ENCODE peak calls at places on chromosomes 7 and 10, in ten cellular contexts. One of them, this sample, is unnamed.

GRCh38 chr10:58565256-58565655 is 52.6 kb downstream of the BICC1 start:
- DNase-seq in sigmoid colon: no peak
- DNase-seq in right lobe of liver: no peak
- DNase-seq in IMR-90: no peak
- DNase-seq in H1: no peak
- DNase-seq in A549: no peak
- DNase-seq in transverse colon: no peak
- DNase-seq in breast epithelium: no peak
- DNase-seq in heart left ventricle: no peak
- DNase-seq in esophagus squamous epithelium: no peak
- DNase-seq in this sample: no peak

GRCh38 chr10:103835121-103836045 is 20.0 kb downstream of the SH3PXD2A start:
- DNase-seq in esophagus squamous epithelium: no peak
- DNase-seq in breast epithelium: no peak
- DNase-seq in right lobe of liver: peak; percentile 83
- DNase-seq in heart left ventricle: peak; percentile 82
- DNase-seq in IMR-90: peak; percentile 87
- DNase-seq in H1: no peak
- DNase-seq in A549: peak; percentile 15
- DNase-seq in transverse colon: peak; percentile 57
- DNase-seq in sigmoid colon: peak; percentile 93
- DNase-seq in this sample: no peak

GRCh38 chr7:105512415-105512814 is 9.7 kb downstream of the PUS7 start:
- DNase-seq in esophagus squamous epithelium: no peak
- DNase-seq in heart left ventricle: no peak
- DNase-seq in A549: no peak
- DNase-seq in breast epithelium: no peak
- DNase-seq in sigmoid colon: no peak
- DNase-seq in IMR-90: no peak
- DNase-seq in right lobe of liver: no peak
- DNase-seq in transverse colon: no peak
- DNase-seq in H1: no peak
- DNase-seq in this sample: peak; percentile 72

GRCh38 chr7:137590686-137591255 is 247.2 kb upstream of the PTN start:
- DNase-seq in sigmoid colon: no peak
- DNase-seq in breast epithelium: no peak
- DNase-seq in transverse colon: no peak
- DNase-seq in right lobe of liver: no peak
- DNase-seq in esophagus squamous epithelium: no peak
- DNase-seq in A549: no peak
- DNase-seq in H1: no peak
- DNase-seq in IMR-90: no peak
- DNase-seq in heart left ventricle: no peak
- DNase-seq in this sample: no peak

GRCh38 chr7:105649727-105650381 is 68.6 kb upstream of the EFCAB10 start:
- DNase-seq in H1: no peak
- DNase-seq in heart left ventricle: no peak
- DNase-seq in breast epithelium: no peak
- DNase-seq in transverse colon: no peak
- DNase-seq in A549: peak; percentile 26
- DNase-seq in right lobe of liver: no peak
- DNase-seq in sigmoid colon: peak; percentile 14
- DNase-seq in esophagus squamous epithelium: no peak
- DNase-seq in IMR-90: peak; percentile 75
- DNase-seq in this sample: no peak

GRCh38 chr7:50791921-50792341 is 9.2 kb upstream of the GRB10 start:
- DNase-seq in breast epithelium: no peak
- DNase-seq in transverse colon: no peak
- DNase-seq in A549: peak; percentile 43
- DNase-seq in IMR-90: peak; percentile 38
- DNase-seq in right lobe of liver: no peak
- DNase-seq in esophagus squamous epithelium: no peak
- DNase-seq in H1: no peak
- DNase-seq in heart left ventricle: no peak
- DNase-seq in sigmoid colon: no peak
- DNase-seq in this sample: no peak

GRCh38 chr7:155377837-155378579 is 79.9 kb upstream of the EN2 start:
- DNase-seq in breast epithelium: no peak
- DNase-seq in right lobe of liver: peak; percentile 53
- DNase-seq in H1: no peak
- DNase-seq in sigmoid colon: no peak
- DNase-seq in transverse colon: peak; percentile 22
- DNase-seq in IMR-90: peak; percentile 10
- DNase-seq in A549: no peak
- DNase-seq in esophagus squamous epithelium: no peak
- DNase-seq in heart left ventricle: no peak
- DNase-seq in this sample: no peak

GRCh38 chr10:73889014-73889413 is 14.7 kb upstream of the CAMK2G start:
- DNase-seq in IMR-90: peak; percentile 78
- DNase-seq in sigmoid colon: peak; percentile 77
- DNase-seq in H1: no peak
- DNase-seq in A549: peak; percentile 55
- DNase-seq in esophagus squamous epithelium: no peak
- DNase-seq in breast epithelium: no peak
- DNase-seq in heart left ventricle: peak; percentile 55
- DNase-seq in transverse colon: peak; percentile 50
- DNase-seq in right lobe of liver: no peak
- DNase-seq in this sample: peak; percentile 92

GRCh38 chr7:2158331-2159175 is 74.2 kb downstream of the MAD1L1 start:
- DNase-seq in esophagus squamous epithelium: no peak
- DNase-seq in sigmoid colon: peak; percentile 49
- DNase-seq in A549: no peak
- DNase-seq in heart left ventricle: no peak
- DNase-seq in IMR-90: no peak
- DNase-seq in breast epithelium: no peak
- DNase-seq in transverse colon: peak; percentile 4
- DNase-seq in right lobe of liver: no peak
- DNase-seq in H1: no peak
- DNase-seq in this sample: no peak

GRCh38 chr7:158782638-158783490 is 46.4 kb downstream of the ESYT2 start:
- DNase-seq in IMR-90: peak; percentile 12
- DNase-seq in breast epithelium: no peak
- DNase-seq in H1: no peak
- DNase-seq in right lobe of liver: no peak
- DNase-seq in sigmoid colon: peak; percentile 92
- DNase-seq in transverse colon: peak; percentile 41
- DNase-seq in esophagus squamous epithelium: no peak
- DNase-seq in A549: peak; percentile 75
- DNase-seq in heart left ventricle: peak; percentile 83
- DNase-seq in this sample: peak; percentile 59

GRCh38 chr7:140342732-140343514 is 55.4 kb downstream of the SLC37A3 start:
- DNase-seq in transverse colon: peak; percentile 57
- DNase-seq in heart left ventricle: peak; percentile 20
- DNase-seq in IMR-90: peak; percentile 63
- DNase-seq in breast epithelium: no peak
- DNase-seq in H1: no peak
- DNase-seq in sigmoid colon: peak; percentile 69
- DNase-seq in A549: peak; percentile 42
- DNase-seq in esophagus squamous epithelium: no peak
- DNase-seq in right lobe of liver: peak; percentile 51
- DNase-seq in this sample: no peak

GRCh38 chr7:26398436-26399308 is 107.0 kb downstream of the SNX10 start:
- DNase-seq in breast epithelium: peak; percentile 68
- DNase-seq in heart left ventricle: peak; percentile 65
- DNase-seq in right lobe of liver: peak; percentile 58
- DNase-seq in transverse colon: peak; percentile 68
- DNase-seq in sigmoid colon: peak; percentile 76
- DNase-seq in H1: no peak
- DNase-seq in A549: peak; percentile 37
- DNase-seq in esophagus squamous epithelium: peak; percentile 56
- DNase-seq in IMR-90: peak; percentile 18
- DNase-seq in this sample: peak; percentile 52

GRCh38 chr10:20455774-20456173 is 441.3 kb downstream of the NEBL start:
- DNase-seq in sigmoid colon: no peak
- DNase-seq in A549: no peak
- DNase-seq in esophagus squamous epithelium: no peak
- DNase-seq in breast epithelium: no peak
- DNase-seq in IMR-90: no peak
- DNase-seq in right lobe of liver: no peak
- DNase-seq in heart left ventricle: no peak
- DNase-seq in transverse colon: no peak
- DNase-seq in H1: no peak
- DNase-seq in this sample: no peak

GRCh38 chr10:15642095-15642494 is 77.6 kb downstream of the ITGA8 start:
- DNase-seq in heart left ventricle: no peak
- DNase-seq in breast epithelium: no peak
- DNase-seq in A549: no peak
- DNase-seq in H1: no peak
- DNase-seq in right lobe of liver: no peak
- DNase-seq in transverse colon: no peak
- DNase-seq in sigmoid colon: no peak
- DNase-seq in IMR-90: peak; percentile 11
- DNase-seq in esophagus squamous epithelium: no peak
- DNase-seq in this sample: no peak

GRCh38 chr10:114316744-114317143 is 77.7 kb downstream of the VWA2 start:
- DNase-seq in esophagus squamous epithelium: no peak
- DNase-seq in breast epithelium: no peak
- DNase-seq in right lobe of liver: no peak
- DNase-seq in sigmoid colon: peak; percentile 18
- DNase-seq in transverse colon: no peak
- DNase-seq in H1: no peak
- DNase-seq in A549: no peak
- DNase-seq in IMR-90: no peak
- DNase-seq in heart left ventricle: no peak
- DNase-seq in this sample: no peak

GRCh38 chr10:114319406-114320248 is 80.6 kb downstream of the VWA2 start:
- DNase-seq in esophagus squamous epithelium: no peak
- DNase-seq in transverse colon: no peak
- DNase-seq in A549: no peak
- DNase-seq in sigmoid colon: peak; percentile 35
- DNase-seq in H1: no peak
- DNase-seq in breast epithelium: no peak
- DNase-seq in right lobe of liver: no peak
- DNase-seq in heart left ventricle: no peak
- DNase-seq in IMR-90: no peak
- DNase-seq in this sample: no peak

GRCh38 chr10:114323023-114323422 is 81.3 kb downstream of the AFAP1L2 start:
- DNase-seq in A549: peak; percentile 18
- DNase-seq in H1: no peak
- DNase-seq in right lobe of liver: no peak
- DNase-seq in breast epithelium: no peak
- DNase-seq in transverse colon: no peak
- DNase-seq in sigmoid colon: no peak
- DNase-seq in IMR-90: no peak
- DNase-seq in esophagus squamous epithelium: no peak
- DNase-seq in heart left ventricle: no peak
- DNase-seq in this sample: no peak

GRCh38 chr10:114322344-114322743 is 82.0 kb downstream of the AFAP1L2 start:
- DNase-seq in transverse colon: no peak
- DNase-seq in right lobe of liver: no peak
- DNase-seq in sigmoid colon: no peak
- DNase-seq in heart left ventricle: no peak
- DNase-seq in A549: no peak
- DNase-seq in IMR-90: peak; percentile 10
- DNase-seq in esophagus squamous epithelium: no peak
- DNase-seq in H1: no peak
- DNase-seq in breast epithelium: no peak
- DNase-seq in this sample: no peak

GRCh38 chr10:114320249-114321116 is 81.4 kb downstream of the VWA2 start:
- DNase-seq in sigmoid colon: no peak
- DNase-seq in heart left ventricle: no peak
- DNase-seq in IMR-90: no peak
- DNase-seq in A549: peak; percentile 85
- DNase-seq in esophagus squamous epithelium: no peak
- DNase-seq in H1: no peak
- DNase-seq in right lobe of liver: no peak
- DNase-seq in transverse colon: no peak
- DNase-seq in breast epithelium: no peak
- DNase-seq in this sample: no peak
- TF ChIP-seq POLR2A in sigmoid colon: no peak
- TF ChIP-seq POLR2A in heart left ventricle: no peak
- TF ChIP-seq POLR2A in IMR-90: no peak
- TF ChIP-seq POLR2A in A549: no peak
- TF ChIP-seq POLR2A in esophagus squamous epithelium: no peak
- TF ChIP-seq POLR2A in H1: no peak
- TF ChIP-seq POLR2A in right lobe of liver: no peak
- TF ChIP-seq POLR2A in transverse colon: no peak
- TF ChIP-seq POLR2A in breast epithelium: no peak
- TF ChIP-seq POLR2A in this sample: no peak

GRCh38 chr7:146131701-146132100 is 15.1 kb downstream of the CNTNAP2 start:
- DNase-seq in right lobe of liver: no peak
- DNase-seq in esophagus squamous epithelium: no peak
- DNase-seq in H1: no peak
- DNase-seq in sigmoid colon: no peak
- DNase-seq in IMR-90: no peak
- DNase-seq in A549: no peak
- DNase-seq in heart left ventricle: no peak
- DNase-seq in transverse colon: no peak
- DNase-seq in breast epithelium: no peak
- DNase-seq in this sample: no peak
- TF ChIP-seq CTCF in right lobe of liver: no peak
- TF ChIP-seq CTCF in esophagus squamous epithelium: no peak
- TF ChIP-seq CTCF in H1: no peak
- TF ChIP-seq CTCF in sigmoid colon: no peak
- TF ChIP-seq CTCF in IMR-90: no peak
- TF ChIP-seq CTCF in A549: no peak
- TF ChIP-seq CTCF in heart left ventricle: no peak
- TF ChIP-seq CTCF in transverse colon: no peak
- TF ChIP-seq CTCF in breast epithelium: no peak
- TF ChIP-seq CTCF in this sample: no peak

GRCh38 chr7:542935-543789 is 23.5 kb upstream of the PDGFA start:
- DNase-seq in A549: peak; percentile 81
- DNase-seq in esophagus squamous epithelium: no peak
- DNase-seq in sigmoid colon: no peak
- DNase-seq in right lobe of liver: no peak
- DNase-seq in IMR-90: peak; percentile 91
- DNase-seq in transverse colon: no peak
- DNase-seq in heart left ventricle: no peak
- DNase-seq in breast epithelium: no peak
- DNase-seq in H1: no peak
- DNase-seq in this sample: no peak
- TF ChIP-seq POLR2A in A549: no peak
- TF ChIP-seq POLR2A in esophagus squamous epithelium: no peak
- TF ChIP-seq POLR2A in sigmoid colon: no peak
- TF ChIP-seq POLR2A in right lobe of liver: no peak
- TF ChIP-seq POLR2A in IMR-90: no peak
- TF ChIP-seq POLR2A in transverse colon: no peak
- TF ChIP-seq POLR2A in heart left ventricle: no peak
- TF ChIP-seq POLR2A in breast epithelium: no peak
- TF ChIP-seq POLR2A in H1: no peak
- TF ChIP-seq POLR2A in this sample: no peak

DNA sequence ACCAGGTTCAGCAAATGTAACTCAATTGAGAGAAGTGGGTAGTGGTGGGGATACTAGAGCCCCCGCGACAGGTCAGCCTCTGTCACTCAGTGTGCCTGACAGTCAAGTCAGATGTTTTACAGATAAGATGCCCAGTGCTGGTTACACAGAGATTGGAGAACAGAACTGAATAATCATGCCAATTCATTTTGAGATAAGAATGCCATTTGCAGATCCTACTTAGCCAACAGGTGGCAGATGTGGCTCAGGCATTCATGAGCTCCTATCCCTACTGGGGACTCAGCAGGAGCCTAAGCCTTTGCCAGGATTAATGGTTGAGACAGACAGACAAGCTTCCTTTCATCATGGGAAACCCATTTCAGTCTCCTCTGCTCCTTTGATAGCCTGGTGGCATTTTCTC is 137.8 kb downstream of the MAPK8 start:
- DNase-seq in breast epithelium: no peak
- DNase-seq in IMR-90: peak; percentile 51
- DNase-seq in sigmoid colon: no peak
- DNase-seq in right lobe of liver: no peak
- DNase-seq in H1: no peak
- DNase-seq in esophagus squamous epithelium: no peak
- DNase-seq in transverse colon: no peak
- DNase-seq in A549: peak; percentile 57
- DNase-seq in heart left ventricle: no peak
- DNase-seq in this sample: no peak
- TF ChIP-seq CTCF in breast epithelium: no peak
- TF ChIP-seq CTCF in IMR-90: peak; percentile 33
- TF ChIP-seq CTCF in sigmoid colon: no peak
- TF ChIP-seq CTCF in right lobe of liver: peak; percentile 42
- TF ChIP-seq CTCF in H1: no peak
- TF ChIP-seq CTCF in esophagus squamous epithelium: peak; percentile 20
- TF ChIP-seq CTCF in transverse colon: no peak
- TF ChIP-seq CTCF in A549: peak; percentile 23
- TF ChIP-seq CTCF in heart left ventricle: peak; percentile 15
- TF ChIP-seq CTCF in this sample: no peak

This sample was measured in lower leg skin.